ENCODE peak calls at places on chromosome 4, in four cellular contexts. One of them, this sample, is unnamed.

GRCh38 chr4:86608757-86609375 is 14.8 kb downstream of the PTPN13 start:
- DNase-seq in NCI-H345: no peak
- DNase-seq in GM10248: no peak
- DNase-seq in T-helper 2 cell: no peak
- DNase-seq in this sample: no peak

GRCh38 chr4:46266106-46266505 is 123.8 kb downstream of the GABRA2 start:
- DNase-seq in NCI-H345: no peak
- DNase-seq in GM10248: no peak
- DNase-seq in T-helper 2 cell: no peak
- DNase-seq in this sample: no peak

GRCh38 chr4:126451237-126451885 is 1136.6 kb downstream of the FAT4 start:
- DNase-seq in NCI-H345: no peak
- DNase-seq in GM10248: no peak
- DNase-seq in T-helper 2 cell: no peak
- DNase-seq in this sample: no peak

GRCh38 chr4:31078661-31079060 is 358.5 kb downstream of the PCDH7 start:
- DNase-seq in NCI-H345: no peak
- DNase-seq in GM10248: no peak
- DNase-seq in T-helper 2 cell: no peak
- DNase-seq in this sample: no peak

GRCh38 chr4:102625232-102625930 is 124.2 kb downstream of the NFKB1 start:
- DNase-seq in NCI-H345: no peak
- DNase-seq in GM10248: peak
- DNase-seq in T-helper 2 cell: peak
- DNase-seq in this sample: peak

GRCh38 chr4:3845744-3846429 is 79.7 kb downstream of the ADRA2C start:
- DNase-seq in NCI-H345: no peak
- DNase-seq in GM10248: no peak
- DNase-seq in T-helper 2 cell: no peak
- DNase-seq in this sample: no peak

GRCh38 chr4:42306221-42307109 is 90.8 kb upstream of the SHISA3 start:
- DNase-seq in NCI-H345: no peak
- DNase-seq in GM10248: no peak
- DNase-seq in T-helper 2 cell: no peak
- DNase-seq in this sample: no peak

GRCh38 chr4:1872918-1873269 is 1.7 kb downstream of the NSD2 start:
- DNase-seq in NCI-H345: peak
- DNase-seq in GM10248: peak
- DNase-seq in T-helper 2 cell: peak
- DNase-seq in this sample: no peak

GRCh38 chr4:90979551-90979950 is 852.4 kb downstream of the CCSER1 start:
- DNase-seq in NCI-H345: no peak
- DNase-seq in GM10248: no peak
- DNase-seq in T-helper 2 cell: no peak
- DNase-seq in this sample: no peak

GRCh38 chr4:145340071-145340695 is 141.5 kb upstream of the SMAD1 start:
- DNase-seq in NCI-H345: no peak
- DNase-seq in GM10248: no peak
- DNase-seq in T-helper 2 cell: no peak
- DNase-seq in this sample: no peak

GRCh38 chr4:244471-244870 is 60.8 kb downstream of the ZNF732 start:
- DNase-seq in NCI-H345: no peak
- DNase-seq in GM10248: peak
- DNase-seq in T-helper 2 cell: peak
- DNase-seq in this sample: peak

GRCh38 chr4:15001825-15002658 is at the start of gene CPEB2:
- DNase-seq in NCI-H345: peak
- DNase-seq in GM10248: peak
- DNase-seq in T-helper 2 cell: peak
- DNase-seq in this sample: peak

GRCh38 chr4:4559596-4559995 is 17.7 kb upstream of the STX18 start:
- DNase-seq in NCI-H345: no peak
- DNase-seq in GM10248: no peak
- DNase-seq in T-helper 2 cell: peak
- DNase-seq in this sample: no peak

GRCh38 chr4:182695842-182696241 is 221.3 kb downstream of the DCTD start:
- DNase-seq in NCI-H345: no peak
- DNase-seq in GM10248: no peak
- DNase-seq in T-helper 2 cell: no peak
- DNase-seq in this sample: no peak

GRCh38 chr4:71445819-71446218 is 107.0 kb downstream of the SLC4A4 start:
- DNase-seq in NCI-H345: no peak
- DNase-seq in GM10248: no peak
- DNase-seq in T-helper 2 cell: no peak
- DNase-seq in this sample: no peak

GRCh38 chr4:163536101-163536500 is 41.6 kb downstream of the TMA16 start:
- DNase-seq in NCI-H345: no peak
- DNase-seq in GM10248: no peak
- DNase-seq in T-helper 2 cell: no peak
- DNase-seq in this sample: no peak

GRCh38 chr4:5808081-5808741 is 84.7 kb downstream of the CRMP1 start:
- DNase-seq in NCI-H345: peak
- DNase-seq in GM10248: no peak
- DNase-seq in T-helper 2 cell: no peak
- DNase-seq in this sample: no peak